ENCODE peak calls at places on chromosomes 16 and 17, in ten cellular contexts. Q, B, P, I, U, W, E, F, L and Y are unnamed samples.

GRCh38 chr16:89400740-89401139 is 89.6 kb downstream of the ANKRD11 start:
- DNase-seq in Q (no peak), B (no peak), P (no peak), I (peak), U (no peak), W (no peak), E (no peak), F (no peak), L (no peak), Y (no peak)

GRCh38 chr16:58732545-58733247 is 1.4 kb downstream of the GOT2 start:
- DNase-seq in Q (no peak), B (no peak), P (peak), I (no peak), U (no peak), W (no peak), E (no peak), F (no peak), L (peak), Y (no peak)

GRCh38 chr16:1965610-1966009 is 984 bp upstream of the RPS2 start:
- DNase-seq in Q (no peak), B (no peak), P (no peak), I (no peak), U (no peak), W (no peak), E (no peak), F (no peak), L (no peak), Y (no peak)

GRCh38 chr17:2400877-2401425 is at the start of gene MNT:
- DNase-seq in Q (peak), B (peak), P (peak), I (peak), U (peak), W (peak), E (peak), F (peak), L (peak), Y (peak)

GRCh38 chr17:34823023-34823422 is 138.2 kb downstream of the CCT6B start:
- DNase-seq in Q (no peak), B (no peak), P (no peak), I (no peak), U (no peak), W (no peak), E (no peak), F (no peak), L (no peak), Y (no peak)

GRCh38 chr17:17401271-17401781 is 75.5 kb upstream of the MED9 start:
- DNase-seq in Q (no peak), B (no peak), P (no peak), I (no peak), U (no peak), W (no peak), E (no peak), F (no peak), L (peak), Y (no peak)

GRCh38 chr17:17387461-17388362 is 84.5 kb downstream of the NT5M start:
- DNase-seq in Q (peak), B (no peak), P (no peak), I (no peak), U (no peak), W (no peak), E (no peak), F (no peak), L (no peak), Y (peak)

GRCh38 chr16:2027024-2028010 is 615 bp downstream of the NHERF2 start:
- DNase-seq in Q (no peak), B (no peak), P (no peak), I (peak), U (peak), W (no peak), E (no peak), F (no peak), L (peak), Y (peak)

GRCh38 chr17:21210411-21211076 is 3.4 kb downstream of the TMEM11 start:
- DNase-seq in Q (no peak), B (no peak), P (no peak), I (no peak), U (no peak), W (peak), E (no peak), F (no peak), L (no peak), Y (no peak)

GRCh38 chr16:84268661-84269060 is 26.0 kb upstream of the WFDC1 start:
- DNase-seq in Q (no peak), B (no peak), P (no peak), I (no peak), U (no peak), W (no peak), E (no peak), F (no peak), L (no peak), Y (no peak)

GRCh38 chr17:27244481-27245223 is 49.3 kb upstream of the WSB1 start:
- DNase-seq in Q (peak), B (no peak), P (no peak), I (no peak), U (no peak), W (peak), E (no peak), F (no peak), L (no peak), Y (no peak)

GRCh38 chr16:57893559-57894389 is 77.2 kb downstream of the CNGB1 start:
- DNase-seq in Q (peak), B (no peak), P (no peak), I (no peak), U (no peak), W (no peak), E (no peak), F (no peak), L (peak), Y (no peak)

GRCh38 chr17:50209472-50210248 is 8.2 kb upstream of the COL1A1 start:
- DNase-seq in Q (peak), B (no peak), P (no peak), I (peak), U (no peak), W (peak), E (no peak), F (no peak), L (peak), Y (peak)

GRCh38 chr17:661509-661908 is 53.1 kb downstream of the VPS53 start:
- DNase-seq in Q (no peak), B (no peak), P (no peak), I (no peak), U (no peak), W (no peak), E (no peak), F (no peak), L (no peak), Y (no peak)

GRCh38 chr17:19712436-19713004 is 3.9 kb downstream of the SLC47A2 start:
- DNase-seq in Q (no peak), B (no peak), P (no peak), I (no peak), U (no peak), W (no peak), E (no peak), F (no peak), L (no peak), Y (no peak)

GRCh38 chr17:50272711-50273653 is 1.3 kb upstream of the TMEM92 start:
- DNase-seq in Q (peak), B (peak), P (peak), I (peak), U (peak), W (no peak), E (peak), F (no peak), L (no peak), Y (peak)

GRCh38 chr16:56547120-56547948 is 17.5 kb upstream of the MT4 start:
- DNase-seq in Q (peak), B (no peak), P (peak), I (peak), U (no peak), W (no peak), E (no peak), F (no peak), L (no peak), Y (no peak)

GRCh38 chr16:11479916-11480315 is 106.8 kb downstream of the LITAF start:
- DNase-seq in Q (no peak), B (no peak), P (no peak), I (no peak), U (no peak), W (no peak), E (no peak), F (no peak), L (no peak), Y (no peak)

GRCh38 chr16:73154063-73154870 is 106.3 kb upstream of the ZFHX3 start:
- DNase-seq in Q (no peak), B (no peak), P (no peak), I (no peak), U (no peak), W (peak), E (no peak), F (no peak), L (no peak), Y (peak)

GRCh38 chr16:59701987-59702386 is 967.9 kb upstream of the GOT2 start:
- DNase-seq in Q (no peak), B (no peak), P (no peak), I (no peak), U (no peak), W (no peak), E (no peak), F (no peak), L (no peak), Y (peak)

GRCh38 chr16:47943235-47943634 is 212.6 kb downstream of the ABCC12 start:
- DNase-seq in Q (no peak), B (no peak), P (no peak), I (peak), U (no peak), W (no peak), E (no peak), F (no peak), L (no peak), Y (no peak)

GRCh38 chr17:10646393-10646990 is 10.6 kb downstream of the MYH3 start:
- DNase-seq in Q (peak), B (peak), P (peak), I (peak), U (peak), W (peak), E (peak), F (peak), L (peak), Y (peak)

GRCh38 chr17:80779961-80780380 is 211.7 kb upstream of the CHMP6 start:
- DNase-seq in Q (no peak), B (no peak), P (no peak), I (peak), U (no peak), W (no peak), E (no peak), F (no peak), L (no peak), Y (peak)

GRCh38 chr17:46167826-46168569 is 25.2 kb downstream of the KANSL1 start:
- DNase-seq in Q (peak), B (no peak), P (no peak), I (no peak), U (no peak), W (no peak), E (no peak), F (no peak), L (no peak), Y (no peak)

GRCh38 chr17:67068999-67069398 is 24.6 kb downstream of the CACNG1 start:
- DNase-seq in Q (no peak), B (no peak), P (no peak), I (no peak), U (no peak), W (no peak), E (no peak), F (no peak), L (no peak), Y (no peak)

GRCh38 chr17:40461774-40462342 is 18.6 kb downstream of the IGFBP4 start:
- DNase-seq in Q (peak), B (no peak), P (no peak), I (peak), U (no peak), W (no peak), E (no peak), F (no peak), L (no peak), Y (peak)

GRCh38 chr17:62968445-62968923 is 2.4 kb downstream of the TANC2 start:
- DNase-seq in Q (peak), B (peak), P (peak), I (peak), U (no peak), W (no peak), E (no peak), F (peak), L (peak), Y (peak)

GRCh38 chr17:33012522-33013033 is 20.9 kb downstream of the SPACA3 start:
- DNase-seq in Q (peak), B (no peak), P (no peak), I (no peak), U (no peak), W (no peak), E (no peak), F (no peak), L (peak), Y (no peak)

GRCh38 chr16:14057878-14058382 is 13.2 kb upstream of the MRTFB start:
- DNase-seq in Q (no peak), B (no peak), P (no peak), I (no peak), U (no peak), W (no peak), E (no peak), F (no peak), L (no peak), Y (no peak)

GRCh38 chr16:16188827-16189226 is 34.5 kb downstream of the ABCC6 start:
- DNase-seq in Q (no peak), B (no peak), P (no peak), I (no peak), U (no peak), W (no peak), E (no peak), F (no peak), L (no peak), Y (no peak)